ENCODE peak calls at places on chromosomes 11 and 22, in seven cellular contexts. One of them, this sample, is unnamed.

GRCh38 chr22:44622147-44622427 is 79.9 kb upstream of the PRR5 start:
- DNase-seq in AG04449: no peak
- DNase-seq in AML-193: no peak
- DNase-seq in HS-5: no peak
- DNase-seq in stimulated activated CD4-positive, alpha-beta T cell treated with anti-CD3 and anti-CD28 coated beads, Interleukin-2, amount 100 ng/mL, for 48 hours: no peak
- DNase-seq in KBM-7: no peak
- DNase-seq in neural crest cell: no peak
- DNase-seq in this sample: no peak

GRCh38 chr11:60786811-60787567 is 1.9 kb downstream of the MS4A10 start:
- DNase-seq in stimulated activated CD4-positive, alpha-beta T cell treated with anti-CD3 and anti-CD28 coated beads, Interleukin-2, amount 100 ng/mL, for 48 hours: no peak
- DNase-seq in neural crest cell: no peak
- DNase-seq in AG04449: peak
- DNase-seq in KBM-7: no peak
- DNase-seq in AML-193: no peak
- DNase-seq in HS-5: peak
- DNase-seq in this sample: no peak

GRCh38 chr22:41939981-41940852 is 6.7 kb downstream of the CENPM start:
- DNase-seq in stimulated activated CD4-positive, alpha-beta T cell treated with anti-CD3 and anti-CD28 coated beads, Interleukin-2, amount 100 ng/mL, for 48 hours: peak
- DNase-seq in AML-193: no peak
- DNase-seq in HS-5: no peak
- DNase-seq in AG04449: no peak
- DNase-seq in neural crest cell: no peak
- DNase-seq in KBM-7: no peak
- DNase-seq in this sample: no peak

GRCh38 chr22:22390989-22391388 is 117.6 kb downstream of the ZNF280B start:
- DNase-seq in stimulated activated CD4-positive, alpha-beta T cell treated with anti-CD3 and anti-CD28 coated beads, Interleukin-2, amount 100 ng/mL, for 48 hours: no peak
- DNase-seq in neural crest cell: no peak
- DNase-seq in AG04449: no peak
- DNase-seq in HS-5: no peak
- DNase-seq in AML-193: no peak
- DNase-seq in KBM-7: no peak
- DNase-seq in this sample: no peak

GRCh38 chr11:100925935-100926334 is 203.7 kb downstream of the PGR start:
- DNase-seq in HS-5: peak
- DNase-seq in AML-193: no peak
- DNase-seq in stimulated activated CD4-positive, alpha-beta T cell treated with anti-CD3 and anti-CD28 coated beads, Interleukin-2, amount 100 ng/mL, for 48 hours: no peak
- DNase-seq in AG04449: peak
- DNase-seq in KBM-7: no peak
- DNase-seq in neural crest cell: no peak
- DNase-seq in this sample: no peak

GRCh38 chr11:29280452-29280851 is 736.4 kb downstream of the KCNA4 start:
- DNase-seq in AML-193: no peak
- DNase-seq in KBM-7: no peak
- DNase-seq in AG04449: no peak
- DNase-seq in neural crest cell: no peak
- DNase-seq in stimulated activated CD4-positive, alpha-beta T cell treated with anti-CD3 and anti-CD28 coated beads, Interleukin-2, amount 100 ng/mL, for 48 hours: no peak
- DNase-seq in HS-5: no peak
- DNase-seq in this sample: no peak

GRCh38 chr22:17858033-17858432 is 83.8 kb upstream of the BID start:
- DNase-seq in neural crest cell: no peak
- DNase-seq in HS-5: no peak
- DNase-seq in AML-193: no peak
- DNase-seq in stimulated activated CD4-positive, alpha-beta T cell treated with anti-CD3 and anti-CD28 coated beads, Interleukin-2, amount 100 ng/mL, for 48 hours: no peak
- DNase-seq in KBM-7: no peak
- DNase-seq in AG04449: no peak
- DNase-seq in this sample: no peak

GRCh38 chr11:24828938-24829337 is 332.1 kb downstream of the LUZP2 start:
- DNase-seq in KBM-7: no peak
- DNase-seq in AG04449: no peak
- DNase-seq in neural crest cell: no peak
- DNase-seq in AML-193: no peak
- DNase-seq in stimulated activated CD4-positive, alpha-beta T cell treated with anti-CD3 and anti-CD28 coated beads, Interleukin-2, amount 100 ng/mL, for 48 hours: no peak
- DNase-seq in HS-5: no peak
- DNase-seq in this sample: no peak

GRCh38 chr11:130839950-130840666 is 76.2 kb downstream of the SNX19 start:
- DNase-seq in AG04449: no peak
- DNase-seq in AML-193: no peak
- DNase-seq in HS-5: no peak
- DNase-seq in KBM-7: no peak
- DNase-seq in stimulated activated CD4-positive, alpha-beta T cell treated with anti-CD3 and anti-CD28 coated beads, Interleukin-2, amount 100 ng/mL, for 48 hours: no peak
- DNase-seq in neural crest cell: no peak
- DNase-seq in this sample: no peak

GRCh38 chr11:117385906-117386305 is 58.3 kb downstream of the CEP164 start:
- DNase-seq in AG04449: no peak
- DNase-seq in HS-5: no peak
- DNase-seq in neural crest cell: no peak
- DNase-seq in stimulated activated CD4-positive, alpha-beta T cell treated with anti-CD3 and anti-CD28 coated beads, Interleukin-2, amount 100 ng/mL, for 48 hours: no peak
- DNase-seq in AML-193: no peak
- DNase-seq in KBM-7: no peak
- DNase-seq in this sample: no peak

GRCh38 chr22:36334838-36335603 is 52.7 kb downstream of the MYH9 start:
- DNase-seq in KBM-7: peak
- DNase-seq in AML-193: peak
- DNase-seq in HS-5: no peak
- DNase-seq in stimulated activated CD4-positive, alpha-beta T cell treated with anti-CD3 and anti-CD28 coated beads, Interleukin-2, amount 100 ng/mL, for 48 hours: no peak
- DNase-seq in AG04449: no peak
- DNase-seq in neural crest cell: peak
- DNase-seq in this sample: no peak

GRCh38 chr22:48428556-48429371 is 1398.9 kb downstream of the BRD1 start:
- DNase-seq in neural crest cell: no peak
- DNase-seq in AG04449: peak
- DNase-seq in HS-5: no peak
- DNase-seq in stimulated activated CD4-positive, alpha-beta T cell treated with anti-CD3 and anti-CD28 coated beads, Interleukin-2, amount 100 ng/mL, for 48 hours: no peak
- DNase-seq in KBM-7: no peak
- DNase-seq in AML-193: no peak
- DNase-seq in this sample: no peak

GRCh38 chr11:131932584-131933360 is 562.4 kb downstream of the NTM start:
- DNase-seq in AML-193: no peak
- DNase-seq in stimulated activated CD4-positive, alpha-beta T cell treated with anti-CD3 and anti-CD28 coated beads, Interleukin-2, amount 100 ng/mL, for 48 hours: no peak
- DNase-seq in neural crest cell: no peak
- DNase-seq in HS-5: no peak
- DNase-seq in KBM-7: no peak
- DNase-seq in AG04449: no peak
- DNase-seq in this sample: no peak

GRCh38 chr11:9535189-9535781 is 38.2 kb upstream of the WEE1 start:
- DNase-seq in KBM-7: peak
- DNase-seq in AG04449: no peak
- DNase-seq in AML-193: peak
- DNase-seq in neural crest cell: peak
- DNase-seq in stimulated activated CD4-positive, alpha-beta T cell treated with anti-CD3 and anti-CD28 coated beads, Interleukin-2, amount 100 ng/mL, for 48 hours: peak
- DNase-seq in HS-5: no peak
- DNase-seq in this sample: peak

GRCh38 chr11:1507381-1508140 is 21.0 kb upstream of the MOB2 start:
- DNase-seq in AG04449: no peak
- DNase-seq in stimulated activated CD4-positive, alpha-beta T cell treated with anti-CD3 and anti-CD28 coated beads, Interleukin-2, amount 100 ng/mL, for 48 hours: no peak
- DNase-seq in HS-5: no peak
- DNase-seq in KBM-7: no peak
- DNase-seq in AML-193: no peak
- DNase-seq in neural crest cell: no peak
- DNase-seq in this sample: no peak

GRCh38 chr22:17867160-17867785 is 93.0 kb upstream of the BID start:
- DNase-seq in stimulated activated CD4-positive, alpha-beta T cell treated with anti-CD3 and anti-CD28 coated beads, Interleukin-2, amount 100 ng/mL, for 48 hours: no peak
- DNase-seq in KBM-7: peak
- DNase-seq in neural crest cell: no peak
- DNase-seq in HS-5: no peak
- DNase-seq in AG04449: no peak
- DNase-seq in AML-193: peak
- DNase-seq in this sample: no peak

GRCh38 chr11:26761382-26761781 is 39.5 kb upstream of the SLC5A12 start:
- DNase-seq in neural crest cell: no peak
- DNase-seq in HS-5: no peak
- DNase-seq in KBM-7: no peak
- DNase-seq in AG04449: no peak
- DNase-seq in stimulated activated CD4-positive, alpha-beta T cell treated with anti-CD3 and anti-CD28 coated beads, Interleukin-2, amount 100 ng/mL, for 48 hours: no peak
- DNase-seq in AML-193: no peak
- DNase-seq in this sample: no peak

GRCh38 chr11:65414776-65415498 is 7.7 kb upstream of the NEAT1 start:
- DNase-seq in HS-5: no peak
- DNase-seq in stimulated activated CD4-positive, alpha-beta T cell treated with anti-CD3 and anti-CD28 coated beads, Interleukin-2, amount 100 ng/mL, for 48 hours: no peak
- DNase-seq in KBM-7: no peak
- DNase-seq in neural crest cell: no peak
- DNase-seq in AML-193: no peak
- DNase-seq in AG04449: no peak
- DNase-seq in this sample: no peak

GRCh38 chr11:95231881-95232605 is 1.0 kb upstream of the SESN3 start:
- DNase-seq in AG04449: no peak
- DNase-seq in HS-5: no peak
- DNase-seq in KBM-7: no peak
- DNase-seq in stimulated activated CD4-positive, alpha-beta T cell treated with anti-CD3 and anti-CD28 coated beads, Interleukin-2, amount 100 ng/mL, for 48 hours: peak
- DNase-seq in AML-193: peak
- DNase-seq in neural crest cell: peak
- DNase-seq in this sample: peak

GRCh38 chr11:69293819-69294505 is at the start of gene MYEOV:
- DNase-seq in AG04449: no peak
- DNase-seq in stimulated activated CD4-positive, alpha-beta T cell treated with anti-CD3 and anti-CD28 coated beads, Interleukin-2, amount 100 ng/mL, for 48 hours: no peak
- DNase-seq in neural crest cell: no peak
- DNase-seq in AML-193: no peak
- DNase-seq in KBM-7: no peak
- DNase-seq in HS-5: no peak
- DNase-seq in this sample: no peak

GRCh38 chr11:13721760-13722159 is 53.3 kb downstream of the FAR1 start:
- DNase-seq in HS-5: no peak
- DNase-seq in neural crest cell: no peak
- DNase-seq in stimulated activated CD4-positive, alpha-beta T cell treated with anti-CD3 and anti-CD28 coated beads, Interleukin-2, amount 100 ng/mL, for 48 hours: no peak
- DNase-seq in AML-193: no peak
- DNase-seq in KBM-7: no peak
- DNase-seq in AG04449: no peak
- DNase-seq in this sample: no peak

GRCh38 chr11:614583-615452 is 932 bp downstream of the IRF7 start:
- DNase-seq in neural crest cell: no peak
- DNase-seq in stimulated activated CD4-positive, alpha-beta T cell treated with anti-CD3 and anti-CD28 coated beads, Interleukin-2, amount 100 ng/mL, for 48 hours: no peak
- DNase-seq in KBM-7: no peak
- DNase-seq in HS-5: no peak
- DNase-seq in AG04449: no peak
- DNase-seq in AML-193: no peak
- DNase-seq in this sample: no peak

GRCh38 chr11:124841186-124841585 is 24.0 kb upstream of the ROBO3 start:
- DNase-seq in AG04449: no peak
- DNase-seq in stimulated activated CD4-positive, alpha-beta T cell treated with anti-CD3 and anti-CD28 coated beads, Interleukin-2, amount 100 ng/mL, for 48 hours: no peak
- DNase-seq in KBM-7: no peak
- DNase-seq in neural crest cell: no peak
- DNase-seq in AML-193: no peak
- DNase-seq in HS-5: no peak
- DNase-seq in this sample: no peak

GRCh38 chr11:69529001-69529400 is 47.5 kb downstream of the LINC01488 start:
- DNase-seq in HS-5: no peak
- DNase-seq in stimulated activated CD4-positive, alpha-beta T cell treated with anti-CD3 and anti-CD28 coated beads, Interleukin-2, amount 100 ng/mL, for 48 hours: no peak
- DNase-seq in AG04449: no peak
- DNase-seq in AML-193: no peak
- DNase-seq in KBM-7: no peak
- DNase-seq in neural crest cell: no peak
- DNase-seq in this sample: no peak

GRCh38 chr11:76371170-76371569 is 9.8 kb downstream of the THAP12 start:
- DNase-seq in stimulated activated CD4-positive, alpha-beta T cell treated with anti-CD3 and anti-CD28 coated beads, Interleukin-2, amount 100 ng/mL, for 48 hours: no peak
- DNase-seq in neural crest cell: no peak
- DNase-seq in KBM-7: no peak
- DNase-seq in HS-5: peak
- DNase-seq in AG04449: peak
- DNase-seq in AML-193: no peak
- DNase-seq in this sample: no peak

GRCh38 chr11:75174781-75175370 is 24.0 kb downstream of the SLCO2B1 start:
- DNase-seq in stimulated activated CD4-positive, alpha-beta T cell treated with anti-CD3 and anti-CD28 coated beads, Interleukin-2, amount 100 ng/mL, for 48 hours: no peak
- DNase-seq in AG04449: peak
- DNase-seq in neural crest cell: no peak
- DNase-seq in KBM-7: peak
- DNase-seq in AML-193: peak
- DNase-seq in HS-5: peak
- DNase-seq in this sample: no peak

GRCh38 chr11:95690100-95690499 is 99.5 kb downstream of the FAM76B start:
- DNase-seq in neural crest cell: no peak
- DNase-seq in stimulated activated CD4-positive, alpha-beta T cell treated with anti-CD3 and anti-CD28 coated beads, Interleukin-2, amount 100 ng/mL, for 48 hours: no peak
- DNase-seq in KBM-7: no peak
- DNase-seq in AML-193: no peak
- DNase-seq in AG04449: no peak
- DNase-seq in HS-5: no peak
- DNase-seq in this sample: no peak

GRCh38 chr11:61445535-61445934 is 15.6 kb downstream of the SDHAF2 start:
- DNase-seq in neural crest cell: no peak
- DNase-seq in AML-193: no peak
- DNase-seq in HS-5: no peak
- DNase-seq in AG04449: no peak
- DNase-seq in KBM-7: no peak
- DNase-seq in stimulated activated CD4-positive, alpha-beta T cell treated with anti-CD3 and anti-CD28 coated beads, Interleukin-2, amount 100 ng/mL, for 48 hours: no peak
- DNase-seq in this sample: no peak

GRCh38 chr11:125300791-125301218 is 136.3 kb downstream of the PKNOX2 start:
- DNase-seq in HS-5: peak
- DNase-seq in KBM-7: no peak
- DNase-seq in stimulated activated CD4-positive, alpha-beta T cell treated with anti-CD3 and anti-CD28 coated beads, Interleukin-2, amount 100 ng/mL, for 48 hours: no peak
- DNase-seq in neural crest cell: no peak
- DNase-seq in AG04449: no peak
- DNase-seq in AML-193: no peak
- DNase-seq in this sample: no peak

GRCh38 chr11:34537636-34538035 is 24.0 kb upstream of the ELF5 start:
- DNase-seq in stimulated activated CD4-positive, alpha-beta T cell treated with anti-CD3 and anti-CD28 coated beads, Interleukin-2, amount 100 ng/mL, for 48 hours: no peak
- DNase-seq in AG04449: no peak
- DNase-seq in AML-193: no peak
- DNase-seq in HS-5: no peak
- DNase-seq in neural crest cell: no peak
- DNase-seq in KBM-7: no peak
- DNase-seq in this sample: no peak

GRCh38 chr11:66268953-66269906 is 791 bp downstream of the RAB1B start:
- DNase-seq in AML-193: peak
- DNase-seq in HS-5: no peak
- DNase-seq in AG04449: no peak
- DNase-seq in stimulated activated CD4-positive, alpha-beta T cell treated with anti-CD3 and anti-CD28 coated beads, Interleukin-2, amount 100 ng/mL, for 48 hours: no peak
- DNase-seq in KBM-7: peak
- DNase-seq in neural crest cell: no peak
- DNase-seq in this sample: peak

GRCh38 chr11:12376259-12376971 is 956 bp upstream of the PARVA start:
- DNase-seq in stimulated activated CD4-positive, alpha-beta T cell treated with anti-CD3 and anti-CD28 coated beads, Interleukin-2, amount 100 ng/mL, for 48 hours: no peak
- DNase-seq in AG04449: peak
- DNase-seq in HS-5: no peak
- DNase-seq in KBM-7: no peak
- DNase-seq in AML-193: no peak
- DNase-seq in neural crest cell: no peak
- DNase-seq in this sample: no peak

GRCh38 chr11:118619444-118620205 is 12.2 kb downstream of the PHLDB1 start:
- DNase-seq in AML-193: no peak
- DNase-seq in neural crest cell: no peak
- DNase-seq in AG04449: peak
- DNase-seq in stimulated activated CD4-positive, alpha-beta T cell treated with anti-CD3 and anti-CD28 coated beads, Interleukin-2, amount 100 ng/mL, for 48 hours: no peak
- DNase-seq in KBM-7: peak
- DNase-seq in HS-5: peak
- DNase-seq in this sample: no peak